ENCODE peak calls at places on chromosomes 7 and 10, in nine cellular contexts. One of them, this sample, is unnamed.

GRCh38 chr10:58921366-58921947 is 255.0 kb upstream of the PHYHIPL start:
- DNase-seq in aorta: no peak
- DNase-seq in M059J: no peak
- DNase-seq in NCI-H1417: no peak
- DNase-seq in activated naive CD8-positive, alpha-beta T cell treated with anti-CD3 and anti-CD28 coated beads for 36 hours: no peak
- DNase-seq in breast epithelium: no peak
- DNase-seq in endothelial cell: no peak
- DNase-seq in NCI-H1105 treated with DMSO at 0.1 percent for 48 hours: no peak
- DNase-seq in HEK293T: no peak
- DNase-seq in this sample: no peak

GRCh38 chr10:72421895-72422540 is 67.3 kb upstream of the DNAJB12 start:
- DNase-seq in activated naive CD8-positive, alpha-beta T cell treated with anti-CD3 and anti-CD28 coated beads for 36 hours: no peak
- DNase-seq in breast epithelium: no peak
- DNase-seq in M059J: no peak
- DNase-seq in aorta: no peak
- DNase-seq in NCI-H1105 treated with DMSO at 0.1 percent for 48 hours: no peak
- DNase-seq in NCI-H1417: no peak
- DNase-seq in endothelial cell: no peak
- DNase-seq in HEK293T: no peak
- DNase-seq in this sample: no peak

GRCh38 chr7:15042285-15042684 is 139.7 kb upstream of the DGKB start:
- DNase-seq in NCI-H1105 treated with DMSO at 0.1 percent for 48 hours: no peak
- DNase-seq in breast epithelium: no peak
- DNase-seq in NCI-H1417: no peak
- DNase-seq in HEK293T: no peak
- DNase-seq in activated naive CD8-positive, alpha-beta T cell treated with anti-CD3 and anti-CD28 coated beads for 36 hours: no peak
- DNase-seq in M059J: no peak
- DNase-seq in endothelial cell: no peak
- DNase-seq in aorta: no peak
- DNase-seq in this sample: no peak

GRCh38 chr10:113316506-113316905 is 236.3 kb upstream of the HABP2 start:
- DNase-seq in activated naive CD8-positive, alpha-beta T cell treated with anti-CD3 and anti-CD28 coated beads for 36 hours: no peak
- DNase-seq in breast epithelium: no peak
- DNase-seq in endothelial cell: no peak
- DNase-seq in HEK293T: no peak
- DNase-seq in NCI-H1417: no peak
- DNase-seq in M059J: no peak
- DNase-seq in aorta: no peak
- DNase-seq in NCI-H1105 treated with DMSO at 0.1 percent for 48 hours: no peak
- DNase-seq in this sample: no peak

GRCh38 chr10:101563497-101564040 is 24.5 kb downstream of the POLL start:
- DNase-seq in activated naive CD8-positive, alpha-beta T cell treated with anti-CD3 and anti-CD28 coated beads for 36 hours: no peak
- DNase-seq in endothelial cell: no peak
- DNase-seq in NCI-H1105 treated with DMSO at 0.1 percent for 48 hours: no peak
- DNase-seq in NCI-H1417: no peak
- DNase-seq in HEK293T: no peak
- DNase-seq in aorta: peak
- DNase-seq in breast epithelium: no peak
- DNase-seq in M059J: no peak
- DNase-seq in this sample: no peak

GRCh38 chr7:140983802-140984201 is 30.9 kb downstream of the MRPS33 start:
- DNase-seq in HEK293T: no peak
- DNase-seq in NCI-H1105 treated with DMSO at 0.1 percent for 48 hours: no peak
- DNase-seq in M059J: no peak
- DNase-seq in activated naive CD8-positive, alpha-beta T cell treated with anti-CD3 and anti-CD28 coated beads for 36 hours: no peak
- DNase-seq in aorta: no peak
- DNase-seq in NCI-H1417: no peak
- DNase-seq in breast epithelium: no peak
- DNase-seq in endothelial cell: no peak
- DNase-seq in this sample: no peak

GRCh38 chr7:65979583-65980477 is 2.2 kb downstream of the GUSB start:
- DNase-seq in HEK293T: no peak
- DNase-seq in M059J: no peak
- DNase-seq in aorta: no peak
- DNase-seq in endothelial cell: no peak
- DNase-seq in breast epithelium: no peak
- DNase-seq in NCI-H1105 treated with DMSO at 0.1 percent for 48 hours: no peak
- DNase-seq in NCI-H1417: no peak
- DNase-seq in activated naive CD8-positive, alpha-beta T cell treated with anti-CD3 and anti-CD28 coated beads for 36 hours: no peak
- DNase-seq in this sample: no peak

GRCh38 chr7:55133630-55134392 is 115.0 kb downstream of the EGFR start:
- DNase-seq in breast epithelium: no peak
- DNase-seq in endothelial cell: no peak
- DNase-seq in aorta: peak
- DNase-seq in NCI-H1105 treated with DMSO at 0.1 percent for 48 hours: no peak
- DNase-seq in NCI-H1417: no peak
- DNase-seq in M059J: peak
- DNase-seq in HEK293T: no peak
- DNase-seq in activated naive CD8-positive, alpha-beta T cell treated with anti-CD3 and anti-CD28 coated beads for 36 hours: no peak
- DNase-seq in this sample: no peak

GRCh38 chr7:91852263-91852741 is 28.2 kb downstream of the MTERF1 start:
- DNase-seq in M059J: peak
- DNase-seq in NCI-H1417: no peak
- DNase-seq in breast epithelium: no peak
- DNase-seq in NCI-H1105 treated with DMSO at 0.1 percent for 48 hours: peak
- DNase-seq in activated naive CD8-positive, alpha-beta T cell treated with anti-CD3 and anti-CD28 coated beads for 36 hours: no peak
- DNase-seq in endothelial cell: no peak
- DNase-seq in HEK293T: peak
- DNase-seq in aorta: no peak
- DNase-seq in this sample: no peak

GRCh38 chr7:113267885-113268284 is 149.5 kb upstream of the SMIM30 start:
- DNase-seq in NCI-H1105 treated with DMSO at 0.1 percent for 48 hours: no peak
- DNase-seq in endothelial cell: no peak
- DNase-seq in aorta: no peak
- DNase-seq in breast epithelium: no peak
- DNase-seq in HEK293T: no peak
- DNase-seq in NCI-H1417: no peak
- DNase-seq in M059J: peak
- DNase-seq in activated naive CD8-positive, alpha-beta T cell treated with anti-CD3 and anti-CD28 coated beads for 36 hours: no peak
- DNase-seq in this sample: no peak

GRCh38 chr7:144391014-144391413 is 12.5 kb downstream of the NOBOX start:
- DNase-seq in HEK293T: no peak
- DNase-seq in breast epithelium: no peak
- DNase-seq in activated naive CD8-positive, alpha-beta T cell treated with anti-CD3 and anti-CD28 coated beads for 36 hours: no peak
- DNase-seq in aorta: no peak
- DNase-seq in M059J: no peak
- DNase-seq in endothelial cell: no peak
- DNase-seq in NCI-H1105 treated with DMSO at 0.1 percent for 48 hours: no peak
- DNase-seq in NCI-H1417: no peak
- DNase-seq in this sample: no peak

GRCh38 chr7:122901250-122901649 is 15.0 kb upstream of the CADPS2 start:
- DNase-seq in activated naive CD8-positive, alpha-beta T cell treated with anti-CD3 and anti-CD28 coated beads for 36 hours: no peak
- DNase-seq in aorta: no peak
- DNase-seq in NCI-H1417: peak
- DNase-seq in HEK293T: no peak
- DNase-seq in endothelial cell: no peak
- DNase-seq in M059J: no peak
- DNase-seq in NCI-H1105 treated with DMSO at 0.1 percent for 48 hours: no peak
- DNase-seq in breast epithelium: no peak
- DNase-seq in this sample: no peak

GRCh38 chr10:24468281-24468751 is 255.4 kb downstream of the ARHGAP21 start:
- DNase-seq in activated naive CD8-positive, alpha-beta T cell treated with anti-CD3 and anti-CD28 coated beads for 36 hours: no peak
- DNase-seq in breast epithelium: peak
- DNase-seq in NCI-H1417: no peak
- DNase-seq in M059J: no peak
- DNase-seq in endothelial cell: no peak
- DNase-seq in NCI-H1105 treated with DMSO at 0.1 percent for 48 hours: no peak
- DNase-seq in HEK293T: no peak
- DNase-seq in aorta: no peak
- DNase-seq in this sample: no peak

GRCh38 chr10:68992721-68993440 is 4.3 kb downstream of the KIFBP start:
- DNase-seq in NCI-H1417: no peak
- DNase-seq in M059J: peak
- DNase-seq in HEK293T: no peak
- DNase-seq in aorta: peak
- DNase-seq in endothelial cell: no peak
- DNase-seq in breast epithelium: peak
- DNase-seq in activated naive CD8-positive, alpha-beta T cell treated with anti-CD3 and anti-CD28 coated beads for 36 hours: no peak
- DNase-seq in NCI-H1105 treated with DMSO at 0.1 percent for 48 hours: no peak
- DNase-seq in this sample: no peak

GRCh38 chr10:32357056-32357735 is 10.2 kb upstream of the EPC1 start:
- DNase-seq in breast epithelium: no peak
- DNase-seq in NCI-H1105 treated with DMSO at 0.1 percent for 48 hours: no peak
- DNase-seq in M059J: no peak
- DNase-seq in NCI-H1417: no peak
- DNase-seq in activated naive CD8-positive, alpha-beta T cell treated with anti-CD3 and anti-CD28 coated beads for 36 hours: no peak
- DNase-seq in endothelial cell: no peak
- DNase-seq in HEK293T: no peak
- DNase-seq in aorta: no peak
- DNase-seq in this sample: no peak

GRCh38 chr7:148492157-148492860 is 98.3 kb upstream of the C7orf33 start:
- DNase-seq in M059J: no peak
- DNase-seq in NCI-H1105 treated with DMSO at 0.1 percent for 48 hours: no peak
- DNase-seq in HEK293T: no peak
- DNase-seq in endothelial cell: no peak
- DNase-seq in aorta: no peak
- DNase-seq in NCI-H1417: no peak
- DNase-seq in activated naive CD8-positive, alpha-beta T cell treated with anti-CD3 and anti-CD28 coated beads for 36 hours: no peak
- DNase-seq in breast epithelium: no peak
- DNase-seq in this sample: no peak

GRCh38 chr7:115008465-115009114 is 86.7 kb downstream of the MDFIC start:
- DNase-seq in endothelial cell: no peak
- DNase-seq in HEK293T: no peak
- DNase-seq in M059J: no peak
- DNase-seq in NCI-H1417: peak
- DNase-seq in breast epithelium: peak
- DNase-seq in NCI-H1105 treated with DMSO at 0.1 percent for 48 hours: no peak
- DNase-seq in activated naive CD8-positive, alpha-beta T cell treated with anti-CD3 and anti-CD28 coated beads for 36 hours: no peak
- DNase-seq in aorta: peak
- DNase-seq in this sample: no peak

GRCh38 chr7:79504607-79505389 is 51.3 kb upstream of the MAGI2 start:
- DNase-seq in endothelial cell: no peak
- DNase-seq in activated naive CD8-positive, alpha-beta T cell treated with anti-CD3 and anti-CD28 coated beads for 36 hours: no peak
- DNase-seq in NCI-H1417: no peak
- DNase-seq in M059J: peak
- DNase-seq in NCI-H1105 treated with DMSO at 0.1 percent for 48 hours: no peak
- DNase-seq in breast epithelium: no peak
- DNase-seq in HEK293T: no peak
- DNase-seq in aorta: no peak
- DNase-seq in this sample: no peak

GRCh38 chr7:70700055-70700934 is 431.6 kb upstream of the GALNT17 start:
- DNase-seq in breast epithelium: no peak
- DNase-seq in aorta: no peak
- DNase-seq in NCI-H1105 treated with DMSO at 0.1 percent for 48 hours: peak
- DNase-seq in NCI-H1417: peak
- DNase-seq in HEK293T: no peak
- DNase-seq in M059J: no peak
- DNase-seq in endothelial cell: no peak
- DNase-seq in activated naive CD8-positive, alpha-beta T cell treated with anti-CD3 and anti-CD28 coated beads for 36 hours: no peak
- DNase-seq in this sample: no peak

GRCh38 chr7:159098424-159098786 is 46.3 kb downstream of the VIPR2 start:
- DNase-seq in activated naive CD8-positive, alpha-beta T cell treated with anti-CD3 and anti-CD28 coated beads for 36 hours: no peak
- DNase-seq in HEK293T: no peak
- DNase-seq in aorta: peak
- DNase-seq in NCI-H1417: no peak
- DNase-seq in endothelial cell: no peak
- DNase-seq in M059J: no peak
- DNase-seq in breast epithelium: no peak
- DNase-seq in NCI-H1105 treated with DMSO at 0.1 percent for 48 hours: no peak
- DNase-seq in this sample: no peak

GRCh38 chr7:84111842-84112241 is 82.7 kb downstream of the SEMA3A start:
- DNase-seq in aorta: no peak
- DNase-seq in NCI-H1105 treated with DMSO at 0.1 percent for 48 hours: no peak
- DNase-seq in M059J: no peak
- DNase-seq in breast epithelium: no peak
- DNase-seq in HEK293T: no peak
- DNase-seq in endothelial cell: no peak
- DNase-seq in activated naive CD8-positive, alpha-beta T cell treated with anti-CD3 and anti-CD28 coated beads for 36 hours: no peak
- DNase-seq in NCI-H1417: no peak
- DNase-seq in this sample: no peak

GRCh38 chr10:77614778-77615625 is 22.6 kb downstream of the KCNMA1 start:
- DNase-seq in M059J: no peak
- DNase-seq in HEK293T: no peak
- DNase-seq in breast epithelium: no peak
- DNase-seq in NCI-H1105 treated with DMSO at 0.1 percent for 48 hours: no peak
- DNase-seq in aorta: no peak
- DNase-seq in NCI-H1417: no peak
- DNase-seq in activated naive CD8-positive, alpha-beta T cell treated with anti-CD3 and anti-CD28 coated beads for 36 hours: no peak
- DNase-seq in endothelial cell: no peak
- DNase-seq in this sample: no peak

GRCh38 chr10:112526906-112527305 is 79.9 kb downstream of the VTI1A start:
- DNase-seq in NCI-H1105 treated with DMSO at 0.1 percent for 48 hours: no peak
- DNase-seq in NCI-H1417: no peak
- DNase-seq in activated naive CD8-positive, alpha-beta T cell treated with anti-CD3 and anti-CD28 coated beads for 36 hours: no peak
- DNase-seq in endothelial cell: no peak
- DNase-seq in M059J: no peak
- DNase-seq in breast epithelium: no peak
- DNase-seq in HEK293T: peak
- DNase-seq in aorta: no peak
- DNase-seq in this sample: no peak

GRCh38 chr10:69828115-69828870 is 26.6 kb downstream of the COL13A1 start:
- DNase-seq in endothelial cell: no peak
- DNase-seq in HEK293T: no peak
- DNase-seq in NCI-H1417: peak
- DNase-seq in breast epithelium: no peak
- DNase-seq in M059J: no peak
- DNase-seq in activated naive CD8-positive, alpha-beta T cell treated with anti-CD3 and anti-CD28 coated beads for 36 hours: no peak
- DNase-seq in NCI-H1105 treated with DMSO at 0.1 percent for 48 hours: no peak
- DNase-seq in aorta: no peak
- DNase-seq in this sample: no peak

GRCh38 chr7:95794917-95795515 is 22.7 kb downstream of the DYNC1I1 start:
- DNase-seq in M059J: peak
- DNase-seq in activated naive CD8-positive, alpha-beta T cell treated with anti-CD3 and anti-CD28 coated beads for 36 hours: no peak
- DNase-seq in NCI-H1417: peak
- DNase-seq in NCI-H1105 treated with DMSO at 0.1 percent for 48 hours: peak
- DNase-seq in aorta: no peak
- DNase-seq in HEK293T: peak
- DNase-seq in breast epithelium: no peak
- DNase-seq in endothelial cell: peak
- DNase-seq in this sample: no peak

GRCh38 chr10:15824498-15824897 is 35.8 kb downstream of the MINDY3 start:
- DNase-seq in breast epithelium: no peak
- DNase-seq in activated naive CD8-positive, alpha-beta T cell treated with anti-CD3 and anti-CD28 coated beads for 36 hours: no peak
- DNase-seq in aorta: no peak
- DNase-seq in NCI-H1417: peak
- DNase-seq in M059J: peak
- DNase-seq in endothelial cell: no peak
- DNase-seq in NCI-H1105 treated with DMSO at 0.1 percent for 48 hours: peak
- DNase-seq in HEK293T: no peak
- DNase-seq in this sample: no peak

GRCh38 chr7:159213253-159213652 is 68.6 kb upstream of the VIPR2 start:
- DNase-seq in NCI-H1417: no peak
- DNase-seq in NCI-H1105 treated with DMSO at 0.1 percent for 48 hours: no peak
- DNase-seq in HEK293T: no peak
- DNase-seq in breast epithelium: no peak
- DNase-seq in endothelial cell: no peak
- DNase-seq in activated naive CD8-positive, alpha-beta T cell treated with anti-CD3 and anti-CD28 coated beads for 36 hours: no peak
- DNase-seq in M059J: no peak
- DNase-seq in aorta: no peak
- DNase-seq in this sample: no peak

GRCh38 chr7:1251796-1252542 is 19.3 kb downstream of the UNCX start:
- DNase-seq in activated naive CD8-positive, alpha-beta T cell treated with anti-CD3 and anti-CD28 coated beads for 36 hours: no peak
- DNase-seq in NCI-H1417: peak
- DNase-seq in aorta: no peak
- DNase-seq in HEK293T: no peak
- DNase-seq in breast epithelium: no peak
- DNase-seq in endothelial cell: no peak
- DNase-seq in M059J: no peak
- DNase-seq in NCI-H1105 treated with DMSO at 0.1 percent for 48 hours: no peak
- DNase-seq in this sample: no peak

GRCh38 chr10:113356794-113357687 is 195.8 kb upstream of the HABP2 start:
- DNase-seq in endothelial cell: no peak
- DNase-seq in activated naive CD8-positive, alpha-beta T cell treated with anti-CD3 and anti-CD28 coated beads for 36 hours: no peak
- DNase-seq in NCI-H1417: no peak
- DNase-seq in M059J: no peak
- DNase-seq in NCI-H1105 treated with DMSO at 0.1 percent for 48 hours: no peak
- DNase-seq in aorta: no peak
- DNase-seq in breast epithelium: no peak
- DNase-seq in HEK293T: no peak
- DNase-seq in this sample: no peak

This sample was measured in GM12878.